ENCODE peak calls at places on chromosome 15, in six cellular contexts. One of them, this sample, is unnamed.

GRCh38 chr15:82894971-82895520 is 57.5 kb downstream of the HOMER2 start:
- DNase-seq in mucosa of descending colon: no peak
- DNase-seq in BJ: peak; percentile 4
- DNase-seq in neural crest cell: no peak
- DNase-seq in PC-3: no peak
- DNase-seq in HL-60: no peak
- DNase-seq in this sample: no peak

GRCh38 chr15:99568548-99569352 is 3.0 kb downstream of the MEF2A start:
- DNase-seq in mucosa of descending colon: no peak
- DNase-seq in BJ: no peak
- DNase-seq in neural crest cell: no peak
- DNase-seq in PC-3: no peak
- DNase-seq in HL-60: no peak
- DNase-seq in this sample: no peak

GRCh38 chr15:92663250-92663951 is 7.8 kb upstream of the FAM174B start:
- DNase-seq in mucosa of descending colon: no peak
- DNase-seq in BJ: no peak
- DNase-seq in neural crest cell: no peak
- DNase-seq in PC-3: no peak
- DNase-seq in HL-60: no peak
- DNase-seq in this sample: no peak

GRCh38 chr15:43218908-43219706 is 1.7 kb downstream of the EPB42 start:
- DNase-seq in mucosa of descending colon: no peak
- DNase-seq in BJ: no peak
- DNase-seq in neural crest cell: peak; percentile 25
- DNase-seq in PC-3: peak; percentile 13
- DNase-seq in HL-60: peak; percentile 33
- DNase-seq in this sample: no peak

GRCh38 chr15:98842192-98842972 is 165.2 kb downstream of the PGPEP1L start:
- DNase-seq in mucosa of descending colon: no peak
- DNase-seq in BJ: no peak
- DNase-seq in neural crest cell: no peak
- DNase-seq in PC-3: no peak
- DNase-seq in HL-60: no peak
- DNase-seq in this sample: no peak

GRCh38 chr15:99434506-99435137 is 131.2 kb upstream of the MEF2A start:
- DNase-seq in mucosa of descending colon: no peak
- DNase-seq in BJ: no peak
- DNase-seq in neural crest cell: no peak
- DNase-seq in PC-3: no peak
- DNase-seq in HL-60: no peak
- DNase-seq in this sample: no peak

GRCh38 chr15:76155742-76156141 is 96.0 kb downstream of the TMEM266 start:
- DNase-seq in mucosa of descending colon: no peak
- DNase-seq in BJ: peak; percentile 93
- DNase-seq in neural crest cell: no peak
- DNase-seq in PC-3: no peak
- DNase-seq in HL-60: no peak
- DNase-seq in this sample: no peak

GRCh38 chr15:63192604-63193206 is 3.3 kb downstream of the RAB8B start:
- DNase-seq in mucosa of descending colon: no peak
- DNase-seq in BJ: no peak
- DNase-seq in neural crest cell: no peak
- DNase-seq in PC-3: no peak
- DNase-seq in HL-60: no peak
- DNase-seq in this sample: no peak

GRCh38 chr15:54820811-54821210 is 375.9 kb downstream of the RSL24D1 start:
- DNase-seq in mucosa of descending colon: no peak
- DNase-seq in BJ: no peak
- DNase-seq in neural crest cell: no peak
- DNase-seq in PC-3: no peak
- DNase-seq in HL-60: no peak
- DNase-seq in this sample: no peak

GRCh38 chr15:80787238-80787805 is 8.2 kb downstream of the CEMIP start:
- DNase-seq in mucosa of descending colon: no peak
- DNase-seq in BJ: no peak
- DNase-seq in neural crest cell: no peak
- DNase-seq in PC-3: no peak
- DNase-seq in HL-60: no peak
- DNase-seq in this sample: no peak

GRCh38 chr15:60219841-60220240 is 177.9 kb downstream of the ANXA2 start:
- DNase-seq in mucosa of descending colon: no peak
- DNase-seq in BJ: no peak
- DNase-seq in neural crest cell: no peak
- DNase-seq in PC-3: no peak
- DNase-seq in HL-60: no peak
- DNase-seq in this sample: no peak

GRCh38 chr15:52481915-52482314 is 46.8 kb downstream of the MYO5A start:
- DNase-seq in mucosa of descending colon: no peak
- DNase-seq in BJ: peak; percentile 56
- DNase-seq in neural crest cell: no peak
- DNase-seq in PC-3: peak; percentile 69
- DNase-seq in HL-60: peak; percentile 84
- DNase-seq in this sample: peak; percentile 50

GRCh38 chr15:92902020-92902419 is 1.9 kb downstream of the CHD2 start:
- DNase-seq in mucosa of descending colon: no peak
- DNase-seq in BJ: no peak
- DNase-seq in neural crest cell: no peak
- DNase-seq in PC-3: no peak
- DNase-seq in HL-60: no peak
- DNase-seq in this sample: no peak

GRCh38 chr15:48392356-48392755 is 61.1 kb downstream of the DUT start:
- DNase-seq in mucosa of descending colon: no peak
- DNase-seq in BJ: no peak
- DNase-seq in neural crest cell: no peak
- DNase-seq in PC-3: no peak
- DNase-seq in HL-60: no peak
- DNase-seq in this sample: no peak

GRCh38 chr15:100695048-100695447 is 92.7 kb downstream of the ASB7 start:
- DNase-seq in mucosa of descending colon: no peak
- DNase-seq in BJ: no peak
- DNase-seq in neural crest cell: no peak
- DNase-seq in PC-3: no peak
- DNase-seq in HL-60: no peak
- DNase-seq in this sample: no peak

GRCh38 chr15:32908921-32909320 is 191.1 kb downstream of the GREM1 start:
- DNase-seq in mucosa of descending colon: no peak
- DNase-seq in BJ: no peak
- DNase-seq in neural crest cell: no peak
- DNase-seq in PC-3: no peak
- DNase-seq in HL-60: no peak
- DNase-seq in this sample: no peak

GRCh38 chr15:86164222-86164898 is 84.7 kb downstream of the AGBL1 start:
- DNase-seq in mucosa of descending colon: no peak
- DNase-seq in BJ: no peak
- DNase-seq in neural crest cell: no peak
- DNase-seq in PC-3: no peak
- DNase-seq in HL-60: no peak
- DNase-seq in this sample: no peak

GRCh38 chr15:81410318-81410753 is 36.3 kb upstream of the TMC3 start:
- DNase-seq in mucosa of descending colon: no peak
- DNase-seq in BJ: peak; percentile 21
- DNase-seq in neural crest cell: peak; percentile 33
- DNase-seq in PC-3: peak; percentile 78
- DNase-seq in HL-60: peak; percentile 81
- DNase-seq in this sample: no peak

GRCh38 chr15:95684693-95685115 is 645.8 kb upstream of the NR2F2 start:
- DNase-seq in mucosa of descending colon: no peak
- DNase-seq in BJ: peak; percentile 54
- DNase-seq in neural crest cell: no peak
- DNase-seq in PC-3: peak; percentile 87
- DNase-seq in HL-60: no peak
- DNase-seq in this sample: no peak

GRCh38 chr15:63497642-63498100 is 6.7 kb upstream of the USP3 start:
- DNase-seq in mucosa of descending colon: peak; percentile 85
- DNase-seq in BJ: no peak
- DNase-seq in neural crest cell: no peak
- DNase-seq in PC-3: no peak
- DNase-seq in HL-60: peak; percentile 98
- DNase-seq in this sample: peak; percentile 92

GRCh38 chr15:38748710-38749109 is 184.1 kb upstream of the RASGRP1 start:
- DNase-seq in mucosa of descending colon: no peak
- DNase-seq in BJ: no peak
- DNase-seq in neural crest cell: no peak
- DNase-seq in PC-3: no peak
- DNase-seq in HL-60: no peak
- DNase-seq in this sample: no peak

GRCh38 chr15:85453144-85453872 is 72.9 kb downstream of the AKAP13 start:
- DNase-seq in mucosa of descending colon: no peak
- DNase-seq in BJ: no peak
- DNase-seq in neural crest cell: no peak
- DNase-seq in PC-3: no peak
- DNase-seq in HL-60: no peak
- DNase-seq in this sample: no peak

GRCh38 chr15:89932880-89933279 is 20.1 kb upstream of the ARPIN start:
- DNase-seq in mucosa of descending colon: no peak
- DNase-seq in BJ: no peak
- DNase-seq in neural crest cell: no peak
- DNase-seq in PC-3: no peak
- DNase-seq in HL-60: no peak
- DNase-seq in this sample: no peak

GRCh38 chr15:52483712-52484111 is 45.0 kb downstream of the MYO5A start:
- DNase-seq in mucosa of descending colon: no peak
- DNase-seq in BJ: no peak
- DNase-seq in neural crest cell: no peak
- DNase-seq in PC-3: peak; percentile 62
- DNase-seq in HL-60: no peak
- DNase-seq in this sample: no peak

GRCh38 chr15:37101634-37102314 is 1.4 kb upstream of the MEIS2 start:
- DNase-seq in mucosa of descending colon: peak; percentile 69
- DNase-seq in BJ: no peak
- DNase-seq in neural crest cell: peak; percentile 73
- DNase-seq in PC-3: peak; percentile 80
- DNase-seq in HL-60: peak; percentile 29
- DNase-seq in this sample: no peak

GRCh38 chr15:48800811-48801460 is 9.9 kb downstream of the CEP152 start:
- DNase-seq in mucosa of descending colon: no peak
- DNase-seq in BJ: no peak
- DNase-seq in neural crest cell: no peak
- DNase-seq in PC-3: peak; percentile 64
- DNase-seq in HL-60: peak; percentile 9
- DNase-seq in this sample: no peak

GRCh38 chr15:44595656-44596510 is 58.9 kb downstream of the EIF3J start:
- DNase-seq in mucosa of descending colon: no peak
- DNase-seq in BJ: no peak
- DNase-seq in neural crest cell: no peak
- DNase-seq in PC-3: no peak
- DNase-seq in HL-60: no peak
- DNase-seq in this sample: no peak

GRCh38 chr15:44595246-44595645 is 58.3 kb downstream of the EIF3J start:
- DNase-seq in mucosa of descending colon: no peak
- DNase-seq in BJ: no peak
- DNase-seq in neural crest cell: no peak
- DNase-seq in PC-3: no peak
- DNase-seq in HL-60: no peak
- DNase-seq in this sample: no peak

GRCh38 chr15:44596511-44597010 is 59.6 kb downstream of the EIF3J start:
- DNase-seq in mucosa of descending colon: no peak
- DNase-seq in BJ: no peak
- DNase-seq in neural crest cell: no peak
- DNase-seq in PC-3: no peak
- DNase-seq in HL-60: no peak
- DNase-seq in this sample: no peak

GRCh38 chr15:44591326-44591725 is 54.4 kb downstream of the EIF3J start:
- DNase-seq in mucosa of descending colon: no peak
- DNase-seq in BJ: no peak
- DNase-seq in neural crest cell: no peak
- DNase-seq in PC-3: peak; percentile 84
- DNase-seq in HL-60: no peak
- DNase-seq in this sample: no peak

GRCh38 chr15:44593042-44593736 is 56.2 kb downstream of the EIF3J start:
- DNase-seq in mucosa of descending colon: no peak
- DNase-seq in BJ: no peak
- DNase-seq in neural crest cell: no peak
- DNase-seq in PC-3: peak; percentile 44
- DNase-seq in HL-60: no peak
- DNase-seq in this sample: no peak
- TF ChIP-seq CTCF in mucosa of descending colon: no peak
- TF ChIP-seq CTCF in BJ: peak; percentile 41
- TF ChIP-seq CTCF in neural crest cell: peak; percentile 57
- TF ChIP-seq CTCF in PC-3: peak; percentile 63
- TF ChIP-seq CTCF in HL-60: no peak
- TF ChIP-seq CTCF in this sample: peak; percentile 53

GRCh38 chr15:34663101-34663500 is 79.7 kb upstream of the GOLGA8B start:
- DNase-seq in mucosa of descending colon: no peak
- DNase-seq in BJ: no peak
- DNase-seq in neural crest cell: no peak
- DNase-seq in PC-3: no peak
- DNase-seq in HL-60: no peak
- DNase-seq in this sample: no peak
- TF ChIP-seq CTCF in mucosa of descending colon: no peak
- TF ChIP-seq CTCF in BJ: no peak
- TF ChIP-seq CTCF in neural crest cell: no peak
- TF ChIP-seq CTCF in PC-3: no peak
- TF ChIP-seq CTCF in HL-60: no peak
- TF ChIP-seq CTCF in this sample: no peak

DNA sequence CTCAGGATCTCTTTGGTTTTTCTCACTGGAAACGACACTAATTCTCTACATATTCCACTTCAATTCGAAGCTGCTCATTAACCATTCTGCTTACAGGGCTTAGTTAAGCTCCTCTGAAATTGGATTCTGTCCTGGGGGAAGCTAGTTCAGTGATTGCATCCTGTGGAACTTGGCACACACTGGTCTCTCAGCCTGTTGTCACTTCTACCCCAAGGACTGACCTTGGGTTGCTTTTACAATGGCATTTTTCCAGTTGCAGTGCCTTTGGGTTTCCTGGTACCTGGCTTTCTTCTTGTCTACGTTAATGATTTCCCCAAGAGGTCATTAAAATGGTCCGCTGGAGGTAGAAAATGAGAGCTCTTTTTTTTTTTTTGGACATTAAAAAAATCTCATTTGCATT is 33.3 kb upstream of the GABRB3 start:
- DNase-seq in mucosa of descending colon: no peak
- DNase-seq in BJ: no peak
- DNase-seq in neural crest cell: no peak
- DNase-seq in PC-3: no peak
- DNase-seq in HL-60: no peak
- DNase-seq in this sample: no peak
- TF ChIP-seq CTCF in mucosa of descending colon: no peak
- TF ChIP-seq CTCF in BJ: no peak
- TF ChIP-seq CTCF in neural crest cell: no peak
- TF ChIP-seq CTCF in PC-3: no peak
- TF ChIP-seq CTCF in HL-60: no peak
- TF ChIP-seq CTCF in this sample: no peak

DNA sequence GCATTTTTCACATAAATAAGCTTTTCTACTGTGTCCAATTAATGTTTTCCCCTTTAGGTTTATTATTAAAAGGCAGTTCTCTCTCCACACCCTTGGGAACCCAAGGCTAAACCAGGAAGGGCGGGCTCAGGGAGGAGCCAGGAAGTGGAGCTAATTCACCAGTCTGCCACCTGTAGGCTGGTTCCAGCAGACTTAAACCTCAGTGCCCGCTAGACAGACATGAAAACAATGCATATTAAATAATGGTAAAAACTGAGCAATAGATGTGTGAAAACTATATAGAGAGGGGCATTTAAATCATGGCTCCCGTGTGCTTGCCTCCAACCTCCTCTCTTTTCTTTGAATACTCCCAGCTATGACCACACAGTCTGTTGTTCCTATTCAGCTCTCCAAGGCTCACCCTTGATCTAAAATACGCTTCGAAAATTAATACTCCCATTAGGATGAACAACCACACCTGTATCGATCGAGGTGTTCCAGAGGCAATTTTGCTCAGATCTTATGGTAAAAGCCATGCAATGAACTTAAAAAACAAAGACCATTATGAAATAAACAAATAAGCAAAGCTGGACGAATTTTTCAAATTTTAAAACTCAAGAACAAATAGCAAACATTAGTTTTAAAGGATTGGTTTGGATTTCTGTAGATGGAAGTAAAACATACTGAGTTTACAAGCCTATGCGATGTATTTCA is 253.3 kb downstream of the TJP1 start:
- DNase-seq in mucosa of descending colon: peak; percentile 66
- DNase-seq in BJ: no peak
- DNase-seq in neural crest cell: no peak
- DNase-seq in PC-3: peak; percentile 70
- DNase-seq in HL-60: peak; percentile 4
- DNase-seq in this sample: no peak
- TF ChIP-seq CTCF in mucosa of descending colon: no peak
- TF ChIP-seq CTCF in BJ: no peak
- TF ChIP-seq CTCF in neural crest cell: peak; percentile 51
- TF ChIP-seq CTCF in PC-3: peak; percentile 67
- TF ChIP-seq CTCF in HL-60: no peak
- TF ChIP-seq CTCF in this sample: no peak